ENCODE peak calls at places on chromosomes 7 and 10, in seven cellular contexts. M, B, G, Y, F, C and W are unnamed samples.

GRCh38 chr7:54349259-54349658 is 192.9 kb upstream of the VSTM2A start:
- DNase-seq in C (no peak), F (no peak), M (no peak), B (no peak), Y (no peak), G (no peak), W (no peak)

GRCh38 chr7:119943932-119944600 is 328.9 kb upstream of the KCND2 start:
- DNase-seq in M (no peak), C (no peak), G (no peak), B (no peak), F (no peak), Y (no peak), W (no peak)

GRCh38 chr7:42247301-42247700 is 10.3 kb upstream of the GLI3 start:
- DNase-seq in M (no peak), B (no peak), Y (no peak), G (no peak), F (no peak), C (no peak), W (no peak)

GRCh38 chr7:47382200-47382599 is 199.7 kb downstream of the TNS3 start:
- DNase-seq in B (no peak), Y (no peak), C (no peak), M (no peak), F (no peak), G (no peak), W (no peak)

GRCh38 chr7:2312272-2312929 is 1.8 kb downstream of the SNX8 start:
- DNase-seq in F (no peak), M (no peak), B (no peak), C (no peak), Y (no peak), G (no peak), W (no peak)

GRCh38 chr7:77540402-77540822 is 3.3 kb downstream of the PTPN12 start:
- DNase-seq in C (no peak), Y (no peak), B (no peak), M (no peak), G (no peak), F (no peak), W (no peak)

GRCh38 chr10:22244001-22244400 is 26.2 kb upstream of the EBLN1 start:
- DNase-seq in M (no peak), C (no peak), B (peak; percentile 64), G (no peak), F (no peak), Y (no peak), W (no peak)

GRCh38 chr7:129278688-129279087 is 53.9 kb downstream of the AHCYL2 start:
- DNase-seq in M (no peak), B (no peak), G (no peak), Y (no peak), F (no peak), C (no peak), W (no peak)

GRCh38 chr7:47479821-47480575 is 101.9 kb downstream of the TNS3 start:
- DNase-seq in B (no peak), G (no peak), F (no peak), Y (no peak), M (no peak), C (no peak), W (no peak)

GRCh38 chr10:80596391-80597257 is 58.9 kb downstream of the SH2D4B start:
- DNase-seq in F (no peak), B (peak; percentile 85), G (no peak), Y (no peak), C (peak; percentile 33), M (peak; percentile 11), W (no peak)

GRCh38 chr7:87218941-87219544 is 489 bp downstream of the TMEM243 start:
- DNase-seq in F (peak; percentile 18), B (peak; percentile 77), C (peak; percentile 46), Y (peak; percentile 46), G (no peak), M (peak; percentile 14), W (peak; percentile 39)

GRCh38 chr7:46832136-46832535 is 749.8 kb downstream of the TNS3 start:
- DNase-seq in F (no peak), G (no peak), B (no peak), Y (no peak), M (no peak), C (no peak), W (no peak)